ENCODE peak calls at places on chromosomes 2 and 18, in nine cellular contexts. E is activated gamma-delta T cell treated with Interleukin-2 at 50 U/mL for 16 hours; Y is naive thymus-derived CD8-positive, alpha-beta T cell; B is endothelial cell; J is activated T-helper 9 cell treated with anti-CD3 and anti-CD28 coated beads, Interleukin-2, amount 50 U/mL, for 16 hours; D is HCT116; Q is spleen; M is iris pigment epithelial cell; L is effector CD4-positive, alpha-beta T cell. R is an unnamed sample.

GRCh38 chr2:157258520-157259326 is 1.2 kb downstream of the GALNT5 start:
- DNase-seq in E (no peak), Y (no peak), B (no peak), J (no peak), D (no peak), Q (no peak), M (no peak), L (no peak), R (no peak)

GRCh38 chr2:128451636-128452411 is 133.2 kb upstream of the HS6ST1 start:
- DNase-seq in E (no peak), Y (no peak), B (peak), J (no peak), D (no peak), Q (no peak), M (no peak), L (no peak), R (no peak)

GRCh38 chr2:213086566-213086965 is 64.8 kb downstream of the IKZF2 start:
- DNase-seq in E (no peak), Y (no peak), B (no peak), J (no peak), D (no peak), Q (no peak), M (peak), L (no peak), R (no peak)

GRCh38 chr2:206086683-206087350 is 843 bp upstream of the INO80D start:
- DNase-seq in E (no peak), Y (no peak), B (no peak), J (no peak), D (no peak), Q (no peak), M (no peak), L (no peak), R (no peak)

GRCh38 chr2:104678181-104678580 is 175.7 kb upstream of the POU3F3 start:
- DNase-seq in E (no peak), Y (no peak), B (no peak), J (no peak), D (no peak), Q (no peak), M (no peak), L (no peak), R (no peak)

GRCh38 chr18:26543368-26543767 is 5.0 kb downstream of the KCTD1 start:
- DNase-seq in E (no peak), Y (no peak), B (no peak), J (no peak), D (no peak), Q (no peak), M (no peak), L (no peak), R (no peak)

GRCh38 chr2:740446-741293 is 63.5 kb upstream of the TMEM18 start:
- DNase-seq in E (peak), Y (no peak), B (peak), J (no peak), D (peak), Q (peak), M (peak), L (peak), R (no peak)

GRCh38 chr18:35010983-35011382 is 30.2 kb upstream of the MAPRE2 start:
- DNase-seq in E (no peak), Y (no peak), B (no peak), J (no peak), D (no peak), Q (no peak), M (no peak), L (no peak), R (no peak)

GRCh38 chr2:160288324-160288723 is 88.3 kb upstream of the ITGB6 start:
- DNase-seq in E (no peak), Y (no peak), B (no peak), J (no peak), D (no peak), Q (no peak), M (no peak), L (no peak), R (no peak)

GRCh38 chr2:36568533-36569246 is 29.3 kb downstream of the FEZ2 start:
- DNase-seq in E (no peak), Y (no peak), B (no peak), J (no peak), D (no peak), Q (no peak), M (peak), L (no peak), R (no peak)

GRCh38 chr2:20103514-20103913 is 52.1 kb upstream of the LAPTM4A start:
- DNase-seq in E (no peak), Y (no peak), B (no peak), J (no peak), D (no peak), Q (no peak), M (peak), L (no peak), R (no peak)

GRCh38 chr2:238280083-238280816 is 8.2 kb downstream of the PER2 start:
- DNase-seq in E (no peak), Y (no peak), B (no peak), J (no peak), D (no peak), Q (no peak), M (no peak), L (no peak), R (no peak)

GRCh38 chr2:70201225-70201768 is 10.5 kb upstream of the C2orf42 start:
- DNase-seq in E (no peak), Y (no peak), B (no peak), J (no peak), D (no peak), Q (no peak), M (no peak), L (no peak), R (no peak)

GRCh38 chr2:190759749-190760213 is 110.9 kb downstream of the NAB1 start:
- DNase-seq in E (no peak), Y (no peak), B (no peak), J (no peak), D (peak), Q (no peak), M (peak), L (no peak), R (no peak)